ENCODE peak calls at places on chromosomes 2 and 18, in four cellular contexts. R is heart right ventricle, U is adrenal gland, G is left ventricle myocardium inferior. V is an unnamed sample.

GRCh38 chr2:180790891-180791290 is 189.5 kb upstream of the UBE2E3 start:
- DNase-seq in R (no peak), U (no peak), G (no peak), V (no peak)

GRCh38 chr2:15673919-15674636 is 82.4 kb downstream of the DDX1 start:
- DNase-seq in R (no peak), G (no peak), U (no peak), V (no peak)

GRCh38 chr18:51522821-51523220 is 325.3 kb upstream of the MEX3C start:
- DNase-seq in G (no peak), U (no peak), R (no peak), V (no peak)

GRCh38 chr18:331231-331771 is 63.5 kb upstream of the THOC1 start:
- DNase-seq in U (no peak), R (no peak), G (no peak), V (no peak)

GRCh38 chr2:240124651-240125030 is 11.5 kb downstream of the COPS9 start:
- DNase-seq in G (no peak), U (no peak), R (no peak), V (no peak)

GRCh38 chr18:12264854-12265253 is 10.7 kb downstream of the CIDEA start:
- DNase-seq in U (no peak), G (no peak), R (no peak), V (no peak)

GRCh38 chr2:237533668-237534138 is 32.7 kb upstream of the PRLH start:
- DNase-seq in U (no peak), G (no peak), R (no peak), V (no peak)

GRCh38 chr2:173580351-173580750 is 225.7 kb downstream of the CDCA7 start:
- DNase-seq in R (no peak), G (no peak), U (no peak), V (no peak)

GRCh38 chr2:240179941-240180666 is 39.6 kb upstream of the OTOS start:
- DNase-seq in R (no peak), U (no peak), G (no peak), V (no peak)

GRCh38 chr2:146415291-146415690 is 1429.5 kb upstream of the ACVR2A start:
- DNase-seq in U (no peak), G (no peak), R (no peak), V (no peak)

GRCh38 chr18:34330308-34330707 is 105.6 kb upstream of the NOL4 start:
- DNase-seq in U (no peak), G (no peak), R (no peak), V (no peak)

GRCh38 chr2:121075006-121075545 is 209.9 kb downstream of the TFCP2L1 start:
- DNase-seq in R (no peak), U (no peak), G (no peak), V (no peak)

GRCh38 chr2:162060522-162060921 is 13.5 kb downstream of the DPP4 start:
- DNase-seq in R (no peak), G (no peak), U (no peak), V (no peak)

GRCh38 chr18:2526320-2526719 is 45.0 kb downstream of the METTL4 start:
- DNase-seq in R (no peak), G (no peak), U (no peak), V (no peak)

GRCh38 chr18:9025104-9025838 is 77.2 kb upstream of the NDUFV2 start:
- DNase-seq in R (no peak), G (no peak), U (no peak), V (no peak)

GRCh38 chr2:168456526-168457176 is 579 bp downstream of the CERS6 start:
- DNase-seq in U (peak; percentile 58), R (peak; percentile 14), G (peak; percentile 36), V (peak; percentile 23)

GRCh38 chr18:11886629-11887028 is 21.5 kb downstream of the MPPE1 start:
- DNase-seq in R (no peak), G (no peak), U (no peak), V (no peak)

GRCh38 chr2:48315847-48316194 is 214.1 kb upstream of the STON1 start:
- DNase-seq in R (no peak), G (no peak), U (no peak), V (peak; percentile 24)

GRCh38 chr2:148794558-148794957 is 80.5 kb upstream of the KIF5C start:
- DNase-seq in R (no peak), G (no peak), U (no peak), V (no peak)

GRCh38 chr2:100953406-100954043 is 48.6 kb upstream of the RPL31 start:
- DNase-seq in G (no peak), R (no peak), U (no peak), V (no peak)

GRCh38 chr2:236133410-236134012 is 34.7 kb downstream of the GBX2 start:
- DNase-seq in G (no peak), U (no peak), R (no peak), V (no peak)

GRCh38 chr2:12417811-12418210 is 298.9 kb upstream of the TRIB2 start:
- DNase-seq in G (no peak), U (no peak), R (no peak), V (no peak)

GRCh38 chr18:28176933-28177827 is at the start of gene CDH2:
- DNase-seq in U (peak; percentile 84), G (peak; percentile 70), R (peak; percentile 65), V (peak; percentile 30)

GRCh38 chr2:3039188-3040065 is 338.2 kb downstream of the EIPR1 start:
- DNase-seq in U (peak; percentile 1), G (no peak), R (no peak), V (no peak)

GRCh38 chr2:39202639-39203369 is 41.0 kb downstream of the CDKL4 start:
- DNase-seq in G (no peak), R (no peak), U (no peak), V (no peak)

GRCh38 chr2:199471443-199472057 is 13.8 kb upstream of the SATB2 start:
- DNase-seq in R (no peak), G (peak; percentile 39), U (peak; percentile 71), V (no peak)

GRCh38 chr18:54774423-54774822 is 53.9 kb upstream of the RAB27B start:
- DNase-seq in U (no peak), G (no peak), R (no peak), V (no peak)
- H3K27ac ChIP-seq in U (no peak overlapping the region), G (no peak overlapping the region), R (no peak overlapping the region), V (no peak overlapping the region)

DNA sequence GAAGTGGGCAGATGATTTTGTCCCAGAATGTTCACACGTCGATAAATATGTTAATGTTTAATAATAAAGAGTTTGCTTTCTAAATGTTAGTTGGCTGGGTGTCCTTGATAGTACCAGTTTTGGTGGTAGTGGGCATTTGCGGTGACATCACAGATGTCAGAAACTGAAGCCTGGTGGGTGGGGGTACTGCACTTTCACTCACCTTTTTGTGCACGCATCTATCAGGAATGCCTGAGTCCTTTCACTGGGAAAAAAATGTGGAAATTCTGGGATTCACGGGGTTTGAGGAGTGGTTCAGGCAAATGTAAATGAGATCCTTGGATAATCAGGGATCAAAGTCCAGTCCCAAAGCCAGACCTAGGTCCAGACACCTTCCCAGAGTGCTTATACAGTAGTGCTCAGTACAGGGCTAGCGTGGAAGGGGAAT is 3.2 kb downstream of the EPAS1 start:
- DNase-seq in G (no peak), R (no peak), U (no peak), V (no peak)
- H3K4me3 ChIP-seq in G (peak overlapping the region; percentile 94), R (peak overlapping the region; percentile 90), U (peak overlapping the region; percentile 63), V (no peak overlapping the region)

DNA sequence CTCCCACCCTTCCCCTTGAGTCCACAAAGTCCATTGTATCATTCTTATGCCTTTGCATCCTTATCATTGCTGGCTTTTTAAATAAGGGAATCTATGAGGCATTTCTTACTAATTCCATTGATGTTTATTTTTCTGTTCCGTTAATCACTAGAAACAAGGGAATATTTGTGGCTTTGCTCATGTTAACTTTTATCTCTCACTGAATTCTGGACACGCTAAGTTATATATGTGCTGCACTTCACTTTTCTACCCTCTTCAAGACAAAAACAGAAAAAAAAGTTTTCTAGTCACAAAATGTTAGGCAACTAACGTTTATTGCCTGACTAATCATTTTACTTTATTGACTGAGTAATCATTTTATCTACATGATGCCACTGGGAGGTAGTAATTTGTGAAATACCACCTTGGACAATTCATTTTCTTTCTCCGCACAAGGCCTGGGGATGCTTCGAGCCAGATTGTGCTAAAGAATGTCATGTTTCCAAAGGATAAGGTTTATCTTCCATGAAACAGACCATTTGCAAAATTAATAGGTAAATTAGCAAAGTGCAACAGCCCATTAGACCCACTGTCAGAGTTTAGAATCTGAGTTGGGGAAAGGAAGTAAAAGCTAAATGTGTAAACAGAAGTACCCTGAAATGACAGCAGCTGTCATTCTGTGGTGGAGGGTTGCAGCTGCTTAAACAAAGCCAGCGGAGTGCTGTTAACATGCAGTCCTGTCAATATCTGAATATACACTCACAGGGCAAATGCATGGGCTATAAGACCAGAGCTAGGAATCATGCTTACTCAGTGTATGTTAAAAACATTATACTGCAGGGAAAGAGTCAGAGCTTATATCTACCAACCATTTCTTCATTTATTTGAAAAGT is 658.7 kb downstream of the CNTNAP5 start:
- DNase-seq in R (no peak), U (no peak), G (no peak), V (no peak)
- H3K27ac ChIP-seq in R (no peak overlapping the region), U (no peak overlapping the region), G (no peak overlapping the region), V (no peak overlapping the region)

DNA sequence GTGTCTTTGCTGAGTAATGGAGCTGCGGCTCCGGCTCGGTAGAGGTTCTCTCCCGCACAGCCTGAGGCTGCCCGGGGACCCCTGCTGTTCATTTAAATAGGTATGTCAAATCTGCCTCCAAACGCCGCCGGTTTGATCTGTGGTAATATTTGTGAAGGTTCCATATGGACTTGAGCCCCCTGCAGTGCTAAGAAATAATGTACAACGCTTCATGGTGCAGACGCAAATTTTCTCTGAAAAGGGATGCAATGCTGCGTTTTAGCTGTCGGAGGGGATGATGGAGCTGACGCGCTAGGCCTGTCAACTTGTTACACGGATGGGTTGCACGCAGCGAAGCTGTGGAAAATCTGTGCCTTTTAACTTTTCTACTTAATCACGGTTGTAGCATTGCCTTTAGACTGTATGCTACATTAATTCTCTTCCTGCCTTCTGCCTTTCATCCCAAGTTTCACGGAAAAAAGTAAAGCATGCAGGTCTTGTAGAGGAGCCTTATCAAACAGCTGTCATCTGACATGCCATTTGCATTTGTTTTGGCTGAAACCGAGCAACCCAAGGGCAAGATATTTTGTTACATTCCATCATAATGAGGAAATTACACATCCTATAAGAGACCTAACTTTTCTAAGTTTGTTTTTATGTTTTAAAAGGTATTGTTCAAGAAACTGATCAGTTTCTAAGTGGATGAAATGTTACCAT is 43.3 kb downstream of the MRPS9 start:
- DNase-seq in R (no peak), G (no peak), U (no peak), V (no peak)
- H3K4me3 ChIP-seq in R (no peak overlapping the region), G (no peak overlapping the region), U (peak overlapping the region; percentile 35), V (no peak overlapping the region)

GRCh38 chr2:169798397-169798717 is 314 bp upstream of the SSB start:
- DNase-seq in U (no peak), G (no peak), R (no peak), V (no peak)
- H3K27ac ChIP-seq in U (no peak overlapping the region), G (peak overlapping the region; percentile 91), R (peak overlapping the region; percentile 73), V (peak overlapping the region; percentile 93)

GRCh38 chr18:76265375-76266225 is 229.4 kb downstream of the ZNF516 start:
- DNase-seq in U (no peak), R (no peak), G (peak; percentile 26), V (no peak)
- H3K4me3 ChIP-seq in U (peak overlapping the region; percentile 8), R (no peak overlapping the region), G (peak overlapping the region; percentile 33), V (no peak overlapping the region)

GRCh38 chr2:71457123-71457958 is 4.0 kb downstream of the DYSF start:
- DNase-seq in G (no peak), R (no peak), U (no peak), V (no peak)

GRCh38 chr2:71458413-71459083 is 5.2 kb downstream of the DYSF start:
- DNase-seq in R (peak; percentile 46), U (no peak), G (peak; percentile 45), V (no peak)

GRCh38 chr2:71456617-71457016 is 3.3 kb downstream of the DYSF start:
- DNase-seq in U (no peak), G (no peak), R (no peak), V (no peak)

GRCh38 chr2:71459084-71459431 is 5.7 kb downstream of the DYSF start:
- DNase-seq in G (no peak), R (peak; percentile 3), U (no peak), V (no peak)

GRCh38 chr2:71457959-71458322 is 4.6 kb downstream of the DYSF start:
- DNase-seq in R (no peak), G (no peak), U (no peak), V (no peak)
- H3K27ac ChIP-seq in R (peak overlapping the region; percentile 91), G (peak overlapping the region; percentile 91), U (no peak overlapping the region), V (no peak overlapping the region)

V was measured in CD4-positive, CD25-positive, alpha-beta regulatory T cell.